ENCODE peak calls at places on chromosomes 2 and 18, in four cellular contexts. One of them, this sample, is unnamed.

GRCh38 chr2:35125278-35125677 is 1230.3 kb upstream of the CRIM1 start:
- DNase-seq in cardiac fibroblast: no peak
- DNase-seq in colonic mucosa: no peak
- DNase-seq in foreskin fibroblast: no peak
- DNase-seq in this sample: no peak

GRCh38 chr2:134268265-134268664 is 14.4 kb downstream of the MGAT5 start:
- DNase-seq in foreskin fibroblast: no peak
- DNase-seq in colonic mucosa: no peak
- DNase-seq in cardiac fibroblast: no peak
- DNase-seq in this sample: no peak

GRCh38 chr2:179132076-179132475 is 82.1 kb upstream of the CCDC141 start:
- DNase-seq in colonic mucosa: no peak
- DNase-seq in cardiac fibroblast: no peak
- DNase-seq in foreskin fibroblast: peak; percentile 32
- DNase-seq in this sample: no peak

GRCh38 chr2:216350214-216350789 is 22.0 kb downstream of the MARCHF4 start:
- DNase-seq in colonic mucosa: no peak
- DNase-seq in cardiac fibroblast: peak; percentile 19
- DNase-seq in foreskin fibroblast: peak; percentile 85
- DNase-seq in this sample: no peak

GRCh38 chr2:18167871-18168270 is 289.4 kb downstream of the KCNS3 start:
- DNase-seq in foreskin fibroblast: no peak
- DNase-seq in colonic mucosa: no peak
- DNase-seq in cardiac fibroblast: no peak
- DNase-seq in this sample: no peak

GRCh38 chr2:201891676-201892075 is 85.3 kb downstream of the CDK15 start:
- DNase-seq in colonic mucosa: no peak
- DNase-seq in foreskin fibroblast: no peak
- DNase-seq in cardiac fibroblast: no peak
- DNase-seq in this sample: no peak

GRCh38 chr2:195710407-195710806 is 53.4 kb downstream of the SLC39A10 start:
- DNase-seq in cardiac fibroblast: peak; percentile 22
- DNase-seq in colonic mucosa: no peak
- DNase-seq in foreskin fibroblast: peak; percentile 71
- DNase-seq in this sample: no peak

GRCh38 chr2:236499691-236500573 is 69.7 kb upstream of the ACKR3 start:
- DNase-seq in cardiac fibroblast: no peak
- DNase-seq in foreskin fibroblast: no peak
- DNase-seq in colonic mucosa: no peak
- DNase-seq in this sample: no peak

GRCh38 chr2:236107971-236108625 is 60.1 kb downstream of the GBX2 start:
- DNase-seq in colonic mucosa: no peak
- DNase-seq in foreskin fibroblast: no peak
- DNase-seq in cardiac fibroblast: no peak
- DNase-seq in this sample: no peak

GRCh38 chr2:1625281-1626001 is 118.9 kb downstream of the PXDN start:
- DNase-seq in colonic mucosa: no peak
- DNase-seq in foreskin fibroblast: peak; percentile 89
- DNase-seq in cardiac fibroblast: peak; percentile 59
- DNase-seq in this sample: no peak

GRCh38 chr18:702957-703659 is 9.3 kb downstream of the ENOSF1 start:
- DNase-seq in cardiac fibroblast: peak; percentile 66
- DNase-seq in colonic mucosa: peak; percentile 15
- DNase-seq in foreskin fibroblast: peak; percentile 79
- DNase-seq in this sample: no peak
- H3K4me3 ChIP-seq in cardiac fibroblast: no peak overlapping the region
- H3K4me3 ChIP-seq in colonic mucosa: no peak overlapping the region
- H3K4me3 ChIP-seq in foreskin fibroblast: no peak overlapping the region
- H3K4me3 ChIP-seq in this sample: no peak overlapping the region

GRCh38 chr18:51107082-51107481 is 77.1 kb downstream of the SMAD4 start:
- DNase-seq in cardiac fibroblast: no peak
- DNase-seq in colonic mucosa: no peak
- DNase-seq in foreskin fibroblast: no peak
- DNase-seq in this sample: no peak
- H3K4me3 ChIP-seq in cardiac fibroblast: no peak overlapping the region
- H3K4me3 ChIP-seq in colonic mucosa: no peak overlapping the region
- H3K4me3 ChIP-seq in foreskin fibroblast: no peak overlapping the region
- H3K4me3 ChIP-seq in this sample: no peak overlapping the region

DNA sequence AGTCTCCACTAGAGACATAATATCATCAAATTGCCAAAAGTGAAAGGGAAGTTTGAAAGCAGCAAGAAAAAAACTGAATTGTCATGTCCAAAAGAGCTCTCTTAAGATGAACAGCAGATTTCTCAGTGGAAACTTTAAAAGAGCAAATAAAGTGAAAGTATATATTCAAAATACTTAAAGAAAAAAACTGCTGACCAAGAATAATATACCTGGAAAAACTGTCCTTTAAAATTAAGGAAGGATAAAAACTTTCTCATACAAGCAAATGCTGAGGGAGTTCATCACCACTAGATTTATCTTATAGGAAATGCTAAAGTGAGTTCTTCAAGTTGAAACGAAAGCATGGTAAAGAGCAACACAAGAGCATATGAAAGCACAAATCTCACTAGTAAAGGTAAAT is 83.3 kb upstream of the SCN1A start:
- DNase-seq in foreskin fibroblast: no peak
- DNase-seq in colonic mucosa: no peak
- DNase-seq in cardiac fibroblast: no peak
- DNase-seq in this sample: no peak
- H3K4me3 ChIP-seq in foreskin fibroblast: no peak overlapping the region
- H3K4me3 ChIP-seq in colonic mucosa: no peak overlapping the region
- H3K4me3 ChIP-seq in cardiac fibroblast: no peak overlapping the region
- H3K4me3 ChIP-seq in this sample: no peak overlapping the region

DNA sequence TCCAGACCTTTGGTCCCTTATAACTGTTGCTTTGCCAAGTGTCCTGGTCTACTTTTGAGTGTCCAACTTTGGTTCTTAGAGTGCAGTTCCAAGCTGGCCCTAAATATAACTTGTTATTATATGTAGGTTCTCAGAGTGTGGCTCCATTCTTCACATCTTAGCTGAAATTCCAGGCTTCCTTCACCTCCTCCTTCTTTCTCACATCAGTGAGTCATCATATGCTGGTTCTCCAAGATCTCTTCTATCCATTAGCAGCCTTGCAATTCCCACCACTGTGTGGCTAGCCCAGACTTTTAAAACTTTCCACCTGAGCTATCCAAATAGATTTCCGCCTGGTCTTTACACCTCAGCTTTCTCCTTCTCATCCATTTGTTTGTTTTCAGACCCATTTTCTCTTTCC is 12.6 kb upstream of the CXCR4 start:
- DNase-seq in colonic mucosa: no peak
- DNase-seq in cardiac fibroblast: no peak
- DNase-seq in foreskin fibroblast: no peak
- DNase-seq in this sample: no peak
- H3K4me3 ChIP-seq in colonic mucosa: no peak overlapping the region
- H3K4me3 ChIP-seq in cardiac fibroblast: no peak overlapping the region
- H3K4me3 ChIP-seq in foreskin fibroblast: no peak overlapping the region
- H3K4me3 ChIP-seq in this sample: no peak overlapping the region

DNA sequence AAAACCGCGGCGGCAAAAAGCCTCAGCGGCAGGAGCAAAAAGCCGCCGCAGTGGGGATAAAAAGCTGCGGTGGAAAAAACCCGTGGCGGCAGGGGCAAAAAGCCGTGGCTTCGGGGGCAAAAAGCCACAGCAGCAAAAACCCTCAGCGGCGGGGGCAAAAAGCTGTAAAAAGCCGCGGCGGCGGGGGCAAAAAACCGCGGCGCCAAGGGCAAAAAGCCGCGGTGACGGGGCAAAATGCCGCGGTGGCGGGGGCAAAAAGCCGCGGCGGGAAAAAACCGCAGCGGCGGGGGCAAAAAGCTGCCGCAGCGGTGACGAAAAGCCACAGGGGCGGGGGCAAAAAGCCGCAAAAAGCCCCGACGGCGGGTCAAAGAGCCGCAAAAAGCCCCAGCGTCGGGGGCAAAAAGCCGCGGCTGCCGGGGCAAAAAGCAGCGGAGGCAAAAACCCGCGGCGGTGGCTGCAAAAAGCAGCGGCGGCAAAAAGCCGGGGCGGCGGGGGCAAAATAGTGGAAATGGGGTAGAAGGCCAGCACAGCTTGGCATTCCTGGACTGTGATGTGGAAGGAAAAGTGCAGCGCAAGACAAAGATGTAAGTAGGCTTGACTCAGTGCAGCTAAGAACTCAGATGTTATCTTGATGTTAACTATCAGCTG is 151.8 kb downstream of the ANKRD30BL start:
- DNase-seq in cardiac fibroblast: peak; percentile 0
- DNase-seq in foreskin fibroblast: no peak
- DNase-seq in colonic mucosa: no peak
- DNase-seq in this sample: no peak
- H3K4me3 ChIP-seq in cardiac fibroblast: peak overlapping the region; percentile 34
- H3K4me3 ChIP-seq in foreskin fibroblast: peak overlapping the region; percentile 17
- H3K4me3 ChIP-seq in colonic mucosa: no peak overlapping the region
- H3K4me3 ChIP-seq in this sample: no peak overlapping the region

GRCh38 chr2:240817496-240818292 is 2.3 kb downstream of the KIF1A start:
- DNase-seq in colonic mucosa: no peak
- DNase-seq in cardiac fibroblast: no peak
- DNase-seq in foreskin fibroblast: no peak
- DNase-seq in this sample: no peak
- H3K4me3 ChIP-seq in colonic mucosa: no peak overlapping the region
- H3K4me3 ChIP-seq in cardiac fibroblast: no peak overlapping the region
- H3K4me3 ChIP-seq in foreskin fibroblast: no peak overlapping the region
- H3K4me3 ChIP-seq in this sample: peak overlapping the region; percentile 86

GRCh38 chr2:191500566-191501389 is 177.2 kb upstream of the NABP1 start:
- DNase-seq in cardiac fibroblast: no peak
- DNase-seq in foreskin fibroblast: peak; percentile 15
- DNase-seq in colonic mucosa: no peak
- DNase-seq in this sample: no peak

GRCh38 chr2:191497822-191498221 is 180.1 kb upstream of the NABP1 start:
- DNase-seq in foreskin fibroblast: no peak
- DNase-seq in colonic mucosa: no peak
- DNase-seq in cardiac fibroblast: no peak
- DNase-seq in this sample: no peak

GRCh38 chr2:191499050-191499449 is 178.9 kb upstream of the NABP1 start:
- DNase-seq in colonic mucosa: no peak
- DNase-seq in cardiac fibroblast: no peak
- DNase-seq in foreskin fibroblast: no peak
- DNase-seq in this sample: no peak

GRCh38 chr2:191501390-191502168 is 176.4 kb upstream of the NABP1 start:
- DNase-seq in cardiac fibroblast: peak; percentile 78
- DNase-seq in colonic mucosa: no peak
- DNase-seq in foreskin fibroblast: peak; percentile 68
- DNase-seq in this sample: peak; percentile 58

GRCh38 chr2:191499874-191500565 is 177.9 kb upstream of the NABP1 start:
- DNase-seq in colonic mucosa: no peak
- DNase-seq in cardiac fibroblast: peak; percentile 29
- DNase-seq in foreskin fibroblast: peak; percentile 87
- DNase-seq in this sample: peak; percentile 81
- H3K4me3 ChIP-seq in colonic mucosa: no peak overlapping the region
- H3K4me3 ChIP-seq in cardiac fibroblast: no peak overlapping the region
- H3K4me3 ChIP-seq in foreskin fibroblast: no peak overlapping the region
- H3K4me3 ChIP-seq in this sample: no peak overlapping the region

DNA sequence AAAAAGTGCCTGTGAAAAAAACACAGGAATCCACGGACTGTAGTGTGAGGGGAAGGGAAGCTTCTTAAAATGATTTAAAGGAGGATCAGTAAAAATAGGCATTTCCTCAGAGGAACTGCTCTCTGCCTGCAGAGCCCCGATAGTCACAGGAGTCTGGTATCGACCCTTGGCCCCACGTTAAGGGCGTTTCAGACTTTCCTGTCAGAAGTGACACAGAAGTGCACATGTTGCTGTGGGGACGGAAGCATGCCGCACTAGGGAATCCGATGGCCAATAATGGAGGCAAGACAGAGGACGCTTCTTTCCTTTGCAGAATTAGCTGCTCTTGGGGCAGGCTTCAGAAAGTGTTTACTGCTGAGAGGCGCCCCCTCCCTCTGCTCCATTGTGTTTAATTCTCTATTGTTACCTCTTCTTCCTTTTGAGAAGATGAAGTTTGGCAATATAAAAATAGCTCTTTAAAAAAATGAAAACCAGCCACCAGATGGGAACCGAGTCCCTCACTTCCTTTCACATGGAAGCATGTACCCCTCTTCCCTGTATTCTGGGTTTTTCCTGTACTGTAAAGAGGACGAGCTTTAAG is 118.6 kb upstream of the EML6 start:
- DNase-seq in foreskin fibroblast: no peak
- DNase-seq in colonic mucosa: no peak
- DNase-seq in cardiac fibroblast: no peak
- DNase-seq in this sample: no peak
- H3K4me3 ChIP-seq in foreskin fibroblast: no peak overlapping the region
- H3K4me3 ChIP-seq in colonic mucosa: no peak overlapping the region
- H3K4me3 ChIP-seq in cardiac fibroblast: no peak overlapping the region
- H3K4me3 ChIP-seq in this sample: no peak overlapping the region

DNA sequence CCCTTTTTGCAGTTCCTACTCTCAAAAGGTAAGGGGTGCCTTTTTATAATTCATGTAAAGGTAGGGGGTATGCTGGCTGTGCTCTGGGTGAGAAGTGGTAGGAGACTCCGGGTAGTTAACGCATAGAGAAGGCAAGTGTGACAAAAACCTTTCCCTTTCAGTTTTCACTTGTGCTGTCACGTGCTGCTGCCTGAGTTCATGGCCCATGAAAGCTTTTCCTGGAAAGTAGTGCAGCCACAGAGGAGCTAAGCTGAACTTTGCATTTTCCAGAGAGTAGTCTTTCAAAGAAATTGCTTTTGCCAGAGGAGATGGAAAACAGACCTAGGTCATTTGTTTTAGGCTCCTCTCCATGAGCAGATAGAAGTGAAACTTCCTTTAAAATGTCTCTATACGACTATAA is 44.6 kb downstream of the THSD7B start:
- DNase-seq in colonic mucosa: no peak
- DNase-seq in foreskin fibroblast: no peak
- DNase-seq in cardiac fibroblast: no peak
- DNase-seq in this sample: no peak
- H3K4me3 ChIP-seq in colonic mucosa: no peak overlapping the region
- H3K4me3 ChIP-seq in foreskin fibroblast: no peak overlapping the region
- H3K4me3 ChIP-seq in cardiac fibroblast: no peak overlapping the region
- H3K4me3 ChIP-seq in this sample: no peak overlapping the region

This sample was measured in A673.